ENCODE peak calls at places on chromosomes 13 and 19, in four cellular contexts. R is HTR-8/SVneo, C is activated gamma-delta T cell treated with Interleukin-2 at 50 U/mL for 16 hours, D is HAP-1. V is an unnamed sample.

GRCh38 chr13:31204592-31204991 is 4.8 kb downstream of the B3GLCT start:
- DNase-seq in R (peak), C (no peak), D (no peak), V (peak)

GRCh38 chr19:30319411-30319810 is 52.8 kb upstream of the ZNF536 start:
- DNase-seq in R (no peak), C (no peak), D (no peak), V (no peak)

GRCh38 chr19:16476401-16476800 is 4.6 kb upstream of the EPS15L1 start:
- DNase-seq in R (no peak), C (no peak), D (no peak), V (no peak)

GRCh38 chr19:4342421-4343055 is 824 bp upstream of the MPND start:
- DNase-seq in R (peak), C (peak), D (peak), V (peak)

GRCh38 chr19:10107817-10108367 is 1.7 kb downstream of the PPAN start:
- DNase-seq in R (no peak), C (no peak), D (no peak), V (no peak)

GRCh38 chr13:71619096-71619495 is 247.9 kb downstream of the DACH1 start:
- DNase-seq in R (no peak), C (no peak), D (peak), V (no peak)

GRCh38 chr13:92719868-92720267 is 506.7 kb upstream of the GPC6 start:
- DNase-seq in R (no peak), C (no peak), D (no peak), V (no peak)

GRCh38 chr19:29576761-29577661 is 29.1 kb upstream of the POP4 start:
- DNase-seq in R (no peak), C (no peak), D (no peak), V (peak)

GRCh38 chr19:50723069-50723468 is at the start of gene CLEC11A:
- DNase-seq in R (no peak), C (no peak), D (no peak), V (peak)

GRCh38 chr19:2461751-2462634 is 5.2 kb upstream of the LMNB2 start:
- DNase-seq in R (peak), C (peak), D (no peak), V (peak)

GRCh38 chr19:58356971-58357797 is 3.9 kb upstream of the A1BG start:
- DNase-seq in R (no peak), C (no peak), D (no peak), V (peak)

GRCh38 chr19:7460562-7460966 is 28.3 kb downstream of the PEX11G start:
- DNase-seq in R (peak), C (no peak), D (no peak), V (no peak)

GRCh38 chr19:40627486-40628279 is 26.5 kb downstream of the LTBP4 start:
- DNase-seq in R (no peak), C (no peak), D (no peak), V (no peak)

GRCh38 chr13:49097374-49097773 is 121.7 kb downstream of the FNDC3A start:
- DNase-seq in R (no peak), C (no peak), D (no peak), V (peak)

GRCh38 chr13:34223984-34224383 is 406.0 kb downstream of the RFC3 start:
- DNase-seq in R (no peak), C (no peak), D (no peak), V (peak)

GRCh38 chr13:100434010-100434763 is 154.4 kb downstream of the GGACT start:
- DNase-seq in R (peak), C (no peak), D (no peak), V (peak)

GRCh38 chr13:24032252-24032651 is 128.3 kb upstream of the SPATA13 start:
- DNase-seq in R (no peak), C (no peak), D (no peak), V (peak)